ENCODE peak calls at places on chromosomes 4 and X, in eight cellular contexts. E, K, M, B, W, P, Z and F are unnamed samples. For H3K9me3 and H3K4me1, the result is how much of the 10 kb centered on the place peaks cover.

GRCh38 chr4:16024009-16024408 is 59.8 kb downstream of the PROM1 start:
- DNase-seq in E (no peak), W (no peak), B (no peak), Z (peak), K (no peak), P (no peak), M (peak), F (no peak)

GRCh38 chr4:103422467-103423219 is 224.5 kb upstream of the CENPE start:
- DNase-seq in Z (no peak), B (no peak), W (no peak), M (peak), K (no peak), P (no peak), E (no peak), F (no peak)

GRCh38 chrX:130805906-130806305 is 97.1 kb downstream of the ENOX2 start:
- DNase-seq in B (no peak), M (peak), W (no peak), K (no peak), E (no peak), P (no peak), Z (no peak), F (no peak)

GRCh38 chr4:42484630-42485029 is 87.3 kb downstream of the SHISA3 start:
- DNase-seq in P (no peak), W (no peak), M (no peak), K (no peak), E (no peak), Z (no peak), B (no peak), F (no peak)

GRCh38 chr4:107213880-107214279 is 177.8 kb upstream of the DKK2 start:
- DNase-seq in M (no peak), K (no peak), Z (no peak), W (no peak), E (no peak), P (no peak), B (no peak), F (no peak)

GRCh38 chrX:29530520-29530919 is 684.8 kb upstream of the MAGEB2 start:
- DNase-seq in Z (no peak), E (no peak), M (no peak), W (no peak), K (no peak), B (no peak), P (no peak), F (no peak)

GRCh38 chr4:40827774-40828173 is 78.0 kb downstream of the NSUN7 start:
- DNase-seq in M (no peak), Z (no peak), B (no peak), P (no peak), W (no peak), E (no peak), K (no peak), F (no peak)

GRCh38 chr4:78560296-78560963 is 8.9 kb downstream of the ANXA3 start:
- DNase-seq in K (no peak), E (peak), Z (peak), P (no peak), W (no peak), M (peak), B (no peak), F (no peak)

GRCh38 chr4:85570388-85570787 is 95.4 kb downstream of the ARHGAP24 start:
- DNase-seq in B (no peak), K (no peak), E (no peak), Z (no peak), P (no peak), W (no peak), M (no peak), F (no peak)

GRCh38 chr4:113838421-113838820 is 76.9 kb upstream of the CAMK2D start:
- DNase-seq in K (no peak), W (no peak), E (no peak), P (no peak), B (no peak), Z (no peak), M (no peak), F (no peak)

GRCh38 chrX:72554448-72555140 is 18.0 kb downstream of the HDAC8 start:
- DNase-seq in P (no peak), M (peak), B (no peak), E (no peak), Z (no peak), K (no peak), W (no peak), F (no peak)

GRCh38 chrX:9767375-9767774 is 1.7 kb upstream of the GPR143 start:
- DNase-seq in Z (peak), M (no peak), P (no peak), K (no peak), B (no peak), W (no peak), E (no peak), F (no peak)

GRCh38 chr4:41212221-41213203 is 1.8 kb downstream of the APBB2 start:
- DNase-seq in K (no peak), M (peak), Z (peak), E (peak), B (no peak), P (no peak), W (peak), F (peak)

GRCh38 chr4:2862528-2862927 is 18.9 kb downstream of the ADD1 start:
- DNase-seq in B (no peak), Z (peak), E (peak), M (peak), P (no peak), K (no peak), W (no peak), F (no peak)

GRCh38 chr4:45437381-45437780 is 686.5 kb downstream of the GABRG1 start:
- DNase-seq in E (no peak), B (no peak), P (no peak), W (no peak), Z (no peak), K (no peak), M (no peak), F (no peak)

GRCh38 chrX:72054776-72055495 is 76.8 kb downstream of the RTL5 start:
- DNase-seq in M (no peak), W (no peak), E (no peak), P (no peak), K (no peak), B (no peak), Z (no peak), F (no peak)

GRCh38 chr4:113781439-113782040 is 20.0 kb upstream of the CAMK2D start:
- DNase-seq in K (no peak), W (no peak), B (no peak), P (no peak), Z (peak), E (peak), M (peak), F (no peak)

GRCh38 chr4:153004106-153004881 is 68.2 kb downstream of the FHDC1 start:
- DNase-seq in M (no peak), Z (no peak), E (no peak), K (peak), P (no peak), B (no peak), W (no peak), F (no peak)

GRCh38 chr4:54226399-54227260 is 2.5 kb upstream of the PDGFRA start:
- DNase-seq in P (no peak), W (peak), E (no peak), Z (no peak), K (peak), M (no peak), B (no peak), F (peak)

GRCh38 chr4:17577660-17578481 is 873 bp downstream of the LAP3 start:
- DNase-seq in K (peak), W (peak), E (peak), P (peak), Z (no peak), M (peak), B (peak), F (peak)

GRCh38 chr4:111464251-111465045 is 680.8 kb upstream of the FAM241A start:
- DNase-seq in W (no peak), M (no peak), K (no peak), B (no peak), Z (no peak), P (no peak), E (no peak), F (no peak)

GRCh38 chr4:8201341-8201781 is 2.3 kb downstream of the SH3TC1 start:
- DNase-seq in B (peak), Z (peak), M (no peak), K (no peak), P (no peak), E (no peak), W (no peak), F (no peak)

GRCh38 chr4:92599044-92599443 is 295.3 kb downstream of the GRID2 start:
- DNase-seq in W (no peak), K (no peak), Z (no peak), E (no peak), P (no peak), B (no peak), M (peak), F (no peak)

GRCh38 chr4:151727365-151727764 is 33.4 kb downstream of the GATB start:
- DNase-seq in Z (no peak), E (no peak), K (no peak), P (no peak), W (no peak), B (no peak), M (peak), F (no peak)

GRCh38 chr4:157265281-157265680 is 44.8 kb downstream of the GRIA2 start:
- DNase-seq in K (no peak), E (no peak), W (no peak), B (no peak), Z (no peak), P (no peak), M (peak), F (peak)

GRCh38 chr4:164345756-164346155 is 408.2 kb upstream of the SMIM31 start:
- DNase-seq in E (no peak), M (peak), B (no peak), P (no peak), Z (no peak), K (no peak), W (no peak), F (no peak)

GRCh38 chr4:127131527-127131926 is 501.2 kb upstream of the INTU start:
- DNase-seq in E (no peak), M (no peak), Z (no peak), B (no peak), P (no peak), W (no peak), K (no peak), F (no peak)

GRCh38 chr4:147360301-147360700 is 120.6 kb upstream of the EDNRA start:
- DNase-seq in P (no peak), B (no peak), K (no peak), W (no peak), M (peak), E (peak), Z (no peak), F (no peak)

GRCh38 chrX:45758738-45759397 is 558.2 kb upstream of the DIPK2B start:
- DNase-seq in Z (no peak), K (no peak), W (no peak), B (no peak), E (no peak), P (no peak), M (peak), F (no peak)

GRCh38 chr4:66736593-66736992 is 808.7 kb downstream of the CENPC start:
- DNase-seq in W (no peak), Z (no peak), M (no peak), E (no peak), B (no peak), P (no peak), K (no peak), F (no peak)

GRCh38 chr4:138217567-138217966 is 24.6 kb downstream of the SLC7A11 start:
- DNase-seq in E (no peak), W (no peak), P (no peak), Z (no peak), K (no peak), M (no peak), B (no peak), F (no peak)

GRCh38 chrX:773292-774025 is 142.9 kb downstream of the SHOX start:
- DNase-seq in B (no peak), Z (no peak), W (no peak), K (peak), P (no peak), E (no peak), M (no peak), F (no peak)
- H3K9me3 ChIP-seq in B (under half), Z (under half), W (under half), K (under half), P (under half), E (under half), M (under half), F (under half)

DNA sequence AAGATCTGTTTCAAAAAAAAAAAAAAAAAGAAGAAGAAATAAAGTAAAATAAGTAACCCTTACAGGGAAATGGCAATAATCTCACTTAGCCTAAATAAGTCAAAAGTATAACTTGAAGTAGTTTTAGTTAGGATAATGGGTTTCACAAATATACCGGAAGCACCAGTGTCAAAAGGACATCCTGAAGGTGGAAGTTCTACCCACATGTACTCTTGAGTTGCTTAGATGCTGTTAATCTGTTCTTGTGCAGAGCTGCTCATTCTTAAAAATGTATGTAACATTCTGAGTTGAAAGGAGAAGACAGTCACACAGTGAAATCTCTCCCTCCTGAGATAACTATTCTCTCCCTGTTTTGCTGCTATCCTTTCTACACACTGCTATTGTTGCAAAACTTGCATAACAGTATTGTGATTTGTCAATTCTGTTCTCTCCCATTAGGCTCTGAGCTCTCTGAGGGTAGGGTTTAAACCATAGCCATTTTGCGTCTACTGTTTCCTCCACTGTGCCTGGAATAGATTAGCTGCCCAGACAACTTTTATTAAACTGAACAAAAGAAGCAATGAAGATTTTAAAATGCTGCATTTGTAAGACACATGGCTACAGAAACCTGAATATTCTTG is 11.1 kb upstream of the CCNG2 start:
- DNase-seq in B (no peak), K (no peak), Z (peak), W (no peak), E (no peak), P (no peak), M (no peak), F (no peak)
- H3K27ac ChIP-seq in B (no peak), K (no peak), Z (no peak), W (no peak), E (no peak), P (no peak), M (peak), F (no peak)

GRCh38 chr4:76210502-76210901 is 3.1 kb downstream of the SCARB2 start:
- DNase-seq in B (no peak), Z (no peak), E (no peak), W (no peak), K (no peak), M (no peak), P (no peak), F (no peak)

GRCh38 chr4:76211769-76212168 is 1.9 kb downstream of the SCARB2 start:
- DNase-seq in K (no peak), B (no peak), W (no peak), E (no peak), P (no peak), M (no peak), Z (no peak), F (no peak)

GRCh38 chr4:76213415-76214268 is at the start of gene SCARB2:
- DNase-seq in W (peak), B (peak), Z (peak), M (peak), E (peak), P (peak), K (peak), F (peak)

GRCh38 chr4:76212851-76213414 is 691 bp downstream of the SCARB2 start:
- DNase-seq in M (peak), Z (peak), E (no peak), B (peak), W (no peak), K (no peak), P (peak), F (no peak)

GRCh38 chr4:76212301-76212700 is 1.3 kb downstream of the SCARB2 start:
- DNase-seq in B (no peak), K (no peak), P (no peak), E (peak), M (no peak), W (no peak), Z (peak), F (no peak)
- H3K4me1 ChIP-seq in B (under half), K (under half), P (under half), E (under half), M (half or more), W (under half), Z (under half), F (half or more)

DNA sequence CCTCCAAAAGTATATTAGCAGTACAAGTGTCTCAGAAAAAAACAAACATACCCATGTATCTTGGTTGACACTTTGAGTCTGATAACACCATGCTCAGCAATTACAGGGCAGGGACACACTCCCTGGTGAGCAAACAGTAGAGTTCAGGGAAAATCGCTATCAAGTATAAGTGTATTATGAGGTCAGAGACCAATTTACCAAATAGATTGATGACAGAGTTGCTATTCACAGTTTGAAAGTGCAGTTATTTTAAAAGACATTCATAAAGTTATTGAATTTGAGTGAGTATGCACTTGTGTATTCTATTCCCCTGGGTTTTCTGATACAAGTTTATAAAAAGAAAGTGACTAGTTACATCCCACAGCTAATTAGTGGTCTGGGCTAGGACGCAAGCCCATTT is 10.2 kb upstream of the LONRF3 start:
- DNase-seq in K (no peak), W (no peak), P (no peak), M (no peak), E (no peak), B (no peak), Z (no peak), F (no peak)
- H3K9me3 ChIP-seq in K (under half), W (under half), P (under half), M (under half), E (under half), B (under half), Z (under half), F (under half)

GRCh38 chr4:24793219-24794005 is 2.0 kb upstream of the SOD3 start:
- DNase-seq in P (no peak), W (no peak), K (no peak), Z (no peak), E (no peak), M (peak), B (no peak), F (no peak)

GRCh38 chr4:24796632-24797031 is 1.3 kb downstream of the SOD3 start:
- DNase-seq in B (no peak), Z (no peak), W (no peak), M (no peak), K (no peak), E (no peak), P (no peak), F (no peak)

GRCh38 chr4:24794111-24794860 is 1.1 kb upstream of the SOD3 start:
- DNase-seq in K (peak), Z (no peak), B (no peak), M (peak), E (peak), P (no peak), W (no peak), F (no peak)

GRCh38 chr4:24795666-24796381 is 451 bp downstream of the SOD3 start:
- DNase-seq in K (no peak), Z (no peak), B (no peak), P (no peak), M (no peak), W (no peak), E (peak), F (no peak)

GRCh38 chr4:24794916-24795665 is at the start of gene SOD3:
- DNase-seq in P (no peak), E (peak), M (peak), Z (peak), K (peak), B (no peak), W (peak), F (peak)
- H3K27ac ChIP-seq in P (no peak), E (no peak), M (peak), Z (no peak), K (peak), B (no peak), W (peak), F (peak)

GRCh38 chr4:163143532-163143931 is 23.2 kb downstream of the NAF1 start:
- DNase-seq in K (no peak), B (no peak), P (no peak), Z (no peak), M (no peak), W (no peak), E (no peak), F (no peak)
- H3K4me1 ChIP-seq in K (under half), B (under half), P (under half), Z (under half), M (under half), W (under half), E (under half), F (under half)

GRCh38 chr4:87387237-87387636 is 3.8 kb downstream of the HSD17B11 start:
- DNase-seq in P (no peak), K (no peak), Z (no peak), W (no peak), B (no peak), E (no peak), M (no peak), F (no peak)
- H3K9me3 ChIP-seq in P (under half), K (under half), Z (under half), W (under half), B (under half), E (under half), M (under half), F (under half)